ENCODE peak calls at places on chromosomes 1 and 21, in six cellular contexts. Z is pancreas, H is Karpas-422, U is ascending aorta, Y is MM.1S, L is brain microvascular endothelial cell. Q is an unnamed sample.

GRCh38 chr1:61080408-61081134 is 1.8 kb upstream of the NFIA start:
- DNase-seq in U (no peak), Z (no peak), Y (no peak), L (no peak), H (peak; percentile 55), Q (no peak)

GRCh38 chr1:244801246-244801645 is 34.2 kb upstream of the COX20 start:
- DNase-seq in H (peak; percentile 83), Y (peak; percentile 53), L (peak; percentile 12), Z (no peak), U (peak; percentile 55), Q (no peak)

GRCh38 chr1:100036718-100037664 is 67.2 kb downstream of the SLC35A3 start:
- DNase-seq in U (no peak), H (peak; percentile 64), L (peak; percentile 56), Z (no peak), Y (no peak), Q (no peak)

GRCh38 chr1:76585980-76586674 is 281.2 kb upstream of the ST6GALNAC5 start:
- DNase-seq in U (no peak), L (no peak), Z (no peak), Y (no peak), H (no peak), Q (no peak)

GRCh38 chr1:200732438-200732837 is 6.3 kb upstream of the CAMSAP2 start:
- DNase-seq in H (no peak), L (no peak), U (no peak), Z (no peak), Y (no peak), Q (no peak)

GRCh38 chr1:40394456-40395172 is 21.1 kb downstream of the SMAP2 start:
- DNase-seq in Z (no peak), L (peak; percentile 51), H (peak; percentile 50), U (no peak), Y (no peak), Q (no peak)

GRCh38 chr1:192227330-192227729 is 69.1 kb downstream of the RGS18 start:
- DNase-seq in U (no peak), Y (peak; percentile 23), L (no peak), Z (no peak), H (no peak), Q (no peak)

GRCh38 chr21:45257673-45258341 is 29.9 kb downstream of the POFUT2 start:
- DNase-seq in Y (no peak), H (no peak), U (peak; percentile 64), Z (no peak), L (no peak), Q (no peak)

GRCh38 chr1:88961647-88962275 is 30.7 kb downstream of the KYAT3 start:
- DNase-seq in H (no peak), Z (no peak), Y (no peak), U (no peak), L (no peak), Q (no peak)

GRCh38 chr1:88956003-88956402 is 36.4 kb downstream of the KYAT3 start:
- DNase-seq in U (no peak), Y (no peak), L (no peak), H (no peak), Z (no peak), Q (no peak)

GRCh38 chr1:88961081-88961480 is 31.3 kb downstream of the KYAT3 start:
- DNase-seq in L (no peak), U (no peak), H (no peak), Y (no peak), Z (no peak), Q (no peak)
- H3K27ac ChIP-seq in L (no peak overlapping the region), U (no peak overlapping the region), H (no peak overlapping the region), Y (no peak overlapping the region), Z (peak overlapping the region; percentile 56), Q (no peak overlapping the region)

GRCh38 chr1:109644670-109645069 is 11.2 kb upstream of the GSTM4 start:
- DNase-seq in L (no peak), H (no peak), U (no peak), Y (no peak), Z (no peak), Q (no peak)

GRCh38 chr1:109653286-109653685 is 2.6 kb upstream of the GSTM4 start:
- DNase-seq in Y (no peak), U (no peak), H (no peak), L (no peak), Z (no peak), Q (no peak)

GRCh38 chr1:109650609-109651008 is 5.3 kb upstream of the GSTM4 start:
- DNase-seq in U (peak; percentile 19), Z (no peak), Y (no peak), H (no peak), L (no peak), Q (no peak)

GRCh38 chr1:109652446-109652845 is 3.5 kb upstream of the GSTM4 start:
- DNase-seq in L (no peak), H (no peak), Z (no peak), U (no peak), Y (no peak), Q (no peak)

DNA sequence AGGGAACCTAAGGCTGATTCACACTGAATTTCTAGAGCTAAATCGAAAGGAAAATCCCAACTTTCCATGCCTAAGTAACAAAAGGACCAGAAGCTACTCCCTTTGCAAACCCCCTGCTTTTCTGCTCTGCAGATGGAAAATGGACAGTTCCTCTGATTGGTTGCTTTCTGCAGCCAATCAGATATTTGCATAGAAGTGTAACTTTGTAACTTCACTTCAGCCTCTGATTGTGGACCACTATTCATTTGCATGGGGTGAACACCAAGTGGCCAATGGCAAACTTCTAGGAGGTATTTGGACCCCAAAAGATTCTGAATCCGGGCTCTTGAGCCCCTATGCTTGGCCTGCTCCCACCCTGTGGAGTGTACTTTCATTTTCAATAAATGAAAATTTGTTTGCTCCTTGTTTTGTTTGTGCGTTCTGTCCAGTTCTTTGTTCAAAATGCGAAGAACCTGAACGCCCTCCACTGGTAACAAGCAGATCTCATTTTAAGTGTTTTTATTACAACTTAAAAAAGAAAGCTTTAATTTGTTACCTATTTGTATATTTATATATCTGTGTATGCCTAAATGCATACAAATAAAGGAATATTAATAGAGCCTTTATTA is 6.4 kb upstream of the GSTM4 start:
- DNase-seq in Z (no peak), Y (no peak), H (no peak), U (peak; percentile 38), L (no peak), Q (no peak)
- H3K27ac ChIP-seq in Z (no peak overlapping the region), Y (no peak overlapping the region), H (no peak overlapping the region), U (no peak overlapping the region), L (no peak overlapping the region), Q (no peak overlapping the region)

GRCh38 chr1:219763321-219763720 is 150.4 kb upstream of the ZC3H11B start:
- DNase-seq in H (no peak), Z (no peak), Y (no peak), L (no peak), U (no peak), Q (no peak)
- H3K27ac ChIP-seq in H (no peak overlapping the region), Z (no peak overlapping the region), Y (no peak overlapping the region), L (no peak overlapping the region), U (no peak overlapping the region), Q (no peak overlapping the region)

DNA sequence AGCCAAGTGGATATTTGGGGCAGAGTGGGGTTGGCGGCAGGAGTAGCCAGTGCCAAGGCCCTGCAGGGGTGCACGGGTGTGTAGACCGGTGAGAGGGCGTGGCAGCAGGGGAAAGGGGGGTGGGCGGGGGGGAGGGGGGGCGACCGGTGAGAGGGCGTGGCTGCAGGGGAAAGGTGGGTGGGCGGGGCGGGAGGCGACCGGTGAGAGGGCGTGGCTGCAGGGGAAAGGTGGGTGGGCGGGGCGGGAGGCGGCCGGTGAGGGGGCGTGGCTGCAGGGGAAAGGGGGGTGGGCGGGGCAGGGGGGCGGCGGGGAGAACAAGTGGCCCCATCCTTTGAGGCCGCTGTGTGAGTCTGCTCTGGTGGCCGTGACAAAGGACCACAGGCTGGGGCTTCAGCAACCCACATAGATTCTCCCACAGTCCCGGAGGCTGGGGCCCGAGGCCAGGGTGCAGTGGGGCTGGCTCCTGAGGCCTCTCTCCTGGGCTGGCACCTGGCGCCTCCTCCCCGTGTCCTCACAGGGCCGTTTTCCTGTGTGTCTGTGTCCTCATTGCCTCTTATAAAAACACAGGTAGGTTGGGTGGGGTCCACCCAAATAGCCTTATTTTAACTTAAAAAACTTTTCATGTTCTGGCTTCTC is 25.8 kb downstream of the RRP1 start:
- DNase-seq in Y (no peak), Z (no peak), U (no peak), L (no peak), H (peak; percentile 45), Q (no peak)
- H3K27ac ChIP-seq in Y (no peak overlapping the region), Z (no peak overlapping the region), U (no peak overlapping the region), L (no peak overlapping the region), H (no peak overlapping the region), Q (no peak overlapping the region)

DNA sequence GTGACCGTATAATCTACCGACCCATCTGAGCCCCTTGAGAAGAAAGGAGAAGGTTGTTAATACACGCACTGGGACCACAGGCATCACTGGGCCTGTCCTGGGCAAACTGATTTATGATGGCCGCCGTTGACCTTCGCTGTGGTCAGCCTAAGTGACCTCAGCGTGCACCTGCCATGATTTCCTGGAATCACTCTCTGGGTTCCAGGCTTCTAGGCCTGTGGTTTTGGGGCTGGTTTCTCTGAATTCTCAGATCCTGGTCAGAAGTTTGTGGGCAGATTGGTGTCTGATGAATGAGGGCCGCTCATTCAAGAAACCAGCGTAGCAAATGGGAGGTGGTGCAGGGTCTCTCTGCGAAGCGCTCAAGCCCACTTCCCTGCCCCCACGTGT is 64.0 kb downstream of the SIK1 start:
- DNase-seq in L (no peak), H (no peak), Y (no peak), Z (no peak), U (no peak), Q (no peak)
- H3K27ac ChIP-seq in L (peak overlapping the region; percentile 72), H (no peak overlapping the region), Y (peak overlapping the region; percentile 97), Z (no peak overlapping the region), U (no peak overlapping the region), Q (peak overlapping the region; percentile 82)

GRCh38 chr1:21319447-21320407 is 29.5 kb upstream of the ECE1 start:
- DNase-seq in U (peak; percentile 82), Z (peak; percentile 87), L (no peak), H (no peak), Y (no peak), Q (no peak)

GRCh38 chr1:21322681-21323016 is 32.4 kb upstream of the ECE1 start:
- DNase-seq in U (no peak), H (no peak), Y (no peak), L (no peak), Z (no peak), Q (no peak)

GRCh38 chr1:21321963-21322680 is 31.9 kb upstream of the ECE1 start:
- DNase-seq in Z (no peak), U (no peak), L (no peak), Y (no peak), H (no peak), Q (no peak)

GRCh38 chr1:21318714-21319159 is 28.5 kb upstream of the ECE1 start:
- DNase-seq in Z (peak; percentile 89), L (peak; percentile 94), H (no peak), U (peak; percentile 97), Y (no peak), Q (peak; percentile 61)

GRCh38 chr1:21320410-21321107 is 30.3 kb upstream of the ECE1 start:
- DNase-seq in L (no peak), Y (no peak), Z (no peak), U (no peak), H (no peak), Q (no peak)
- H3K27ac ChIP-seq in L (peak overlapping the region; percentile 88), Y (no peak overlapping the region), Z (peak overlapping the region; percentile 28), U (peak overlapping the region; percentile 97), H (no peak overlapping the region), Q (peak overlapping the region; percentile 18)

GRCh38 chr1:17692645-17693044 is 62.5 kb upstream of the ACTL8 start:
- DNase-seq in L (no peak), U (no peak), Z (no peak), Y (no peak), H (no peak), Q (no peak)
- H3K27ac ChIP-seq in L (no peak overlapping the region), U (no peak overlapping the region), Z (no peak overlapping the region), Y (no peak overlapping the region), H (no peak overlapping the region), Q (no peak overlapping the region)

Q was measured in caudate nucleus.